ENCODE peak calls at places on chromosomes 1 and 21, in eight cellular contexts. W is GM12878, A is SK-N-SH, S is esophagus muscularis mucosa, I is tibial nerve, U is suprapubic skin, X is upper lobe of left lung, E is transverse colon. D is an unnamed sample. For H3K27me3, the result is how much of the 10 kb centered on the place peaks cover.

GRCh38 chr21:34846601-34847112 is 177.9 kb downstream of the CLIC6 start:
- DNase-seq in E (peak), S (no peak), A (no peak), W (no peak), I (no peak), U (peak), X (peak), D (no peak)

GRCh38 chr1:184866991-184867788 is 107.1 kb downstream of the NIBAN1 start:
- DNase-seq in I (peak), A (no peak), W (peak), U (no peak), S (no peak), X (no peak), E (peak), D (no peak)

GRCh38 chr1:18110968-18111367 is 3.4 kb downstream of the IGSF21 start:
- DNase-seq in S (no peak), W (no peak), U (no peak), A (no peak), I (no peak), X (no peak), E (peak), D (no peak)

GRCh38 chr1:7575041-7575400 is 196.1 kb upstream of the VAMP3 start:
- DNase-seq in A (no peak), I (no peak), S (no peak), E (no peak), W (no peak), X (no peak), U (no peak), D (no peak)

GRCh38 chr21:39837861-39838359 is 29.3 kb upstream of the PCP4 start:
- DNase-seq in A (no peak), I (no peak), E (no peak), U (no peak), X (no peak), S (no peak), W (no peak), D (no peak)

GRCh38 chr1:60044881-60045280 is 28.7 kb downstream of the C1orf87 start:
- DNase-seq in I (no peak), S (no peak), U (no peak), A (no peak), W (no peak), X (no peak), E (no peak), D (no peak)

GRCh38 chr1:27689423-27690173 is 17.6 kb upstream of the IFI6 start:
- DNase-seq in E (no peak), X (no peak), A (no peak), U (no peak), I (no peak), S (no peak), W (peak), D (no peak)

GRCh38 chr1:225603538-225604354 is 49.2 kb downstream of the ENAH start:
- DNase-seq in U (no peak), W (no peak), S (no peak), X (no peak), I (no peak), E (no peak), A (no peak), D (no peak)

GRCh38 chr1:76285578-76286135 is 211.1 kb downstream of the ST6GALNAC3 start:
- DNase-seq in I (no peak), E (no peak), X (no peak), U (no peak), S (no peak), A (peak), W (no peak), D (no peak)

GRCh38 chr1:42427240-42427639 is 28.6 kb downstream of the ZMYND12 start:
- DNase-seq in X (no peak), E (no peak), A (no peak), S (no peak), I (no peak), U (no peak), W (no peak), D (no peak)

GRCh38 chr1:181094813-181095212 is 6.3 kb downstream of the IER5 start:
- DNase-seq in A (no peak), E (peak), U (no peak), I (peak), W (no peak), X (no peak), S (no peak), D (peak)
- TF ChIP-seq EP300 in A (no peak), E (no peak), U (no peak), I (no peak), W (no peak), X (no peak), S (no peak), D (no peak)

DNA sequence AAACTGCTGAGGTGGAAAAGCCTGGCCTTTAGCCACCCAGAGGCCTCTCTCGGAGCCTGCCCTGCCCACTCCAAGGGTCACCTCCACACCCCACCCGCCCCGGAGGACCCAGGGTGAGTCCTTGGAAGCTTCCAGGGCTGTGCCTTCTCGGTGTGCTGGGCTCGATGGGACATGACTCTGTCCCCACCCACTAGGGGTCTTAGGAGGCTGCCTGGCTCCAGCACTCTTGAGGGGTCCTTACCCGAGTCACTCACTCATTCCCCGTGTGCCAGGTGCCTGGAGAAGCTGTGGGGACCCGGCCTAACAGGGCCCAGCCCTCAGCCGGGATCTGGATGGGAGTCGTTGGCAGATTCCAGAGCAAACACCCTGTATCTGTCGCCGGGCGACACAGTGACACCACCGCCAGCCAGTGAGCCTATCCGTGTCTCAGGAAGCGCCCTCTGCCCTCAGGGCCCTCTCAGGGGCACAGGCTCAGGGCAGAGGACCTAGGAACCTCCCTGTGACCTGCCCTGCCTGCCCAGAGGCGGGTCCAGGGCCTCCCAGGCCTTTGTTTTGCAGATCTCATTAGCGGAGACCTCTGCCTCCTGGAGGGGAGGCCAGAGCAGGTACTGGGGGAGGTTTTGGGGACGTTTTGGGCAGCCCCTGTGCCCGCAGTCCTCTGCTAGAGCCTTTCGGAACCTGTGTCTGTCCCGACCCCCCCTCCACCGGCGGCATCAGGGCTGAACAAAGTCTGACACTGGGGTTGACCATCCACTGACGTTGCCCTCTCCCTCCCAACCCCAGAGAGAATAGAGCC is 3.1 kb upstream of the PRKCZ start:
- DNase-seq in I (no peak), W (no peak), U (no peak), X (no peak), S (no peak), E (peak), A (no peak), D (no peak)
- H3K27me3 ChIP-seq in I (under half), W (under half), U (under half), X (under half), S (under half), E (under half), A (under half), D (under half)

DNA sequence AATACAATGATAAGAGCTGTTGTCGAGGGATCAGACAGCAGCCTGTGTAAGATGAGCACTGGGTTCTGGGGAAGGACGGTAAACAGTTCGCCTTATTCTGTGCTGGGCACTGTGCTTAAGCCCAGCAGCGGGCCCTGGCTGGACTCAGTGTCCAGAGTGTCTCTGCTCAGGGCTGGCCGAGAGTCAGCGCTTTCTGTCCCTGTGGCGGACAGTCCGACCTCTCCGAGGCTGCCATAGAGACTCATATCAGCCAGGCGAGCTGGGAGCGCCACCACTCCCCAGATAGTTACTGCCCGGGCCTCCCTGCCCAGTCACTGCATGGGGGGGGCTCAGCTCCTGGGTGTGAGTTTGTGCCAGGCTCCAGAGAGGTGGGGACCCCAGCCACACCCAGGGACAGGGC is 14.7 kb upstream of the NPHP4 start:
- DNase-seq in S (no peak), U (peak), E (no peak), W (no peak), X (no peak), I (no peak), A (no peak), D (no peak)
- TF ChIP-seq EP300 in S (no peak), U (no peak), E (no peak), W (no peak), X (no peak), I (no peak), A (no peak), D (no peak)

GRCh38 chr1:932178-932520 is 8.4 kb downstream of the SAMD11 start:
- DNase-seq in U (no peak), I (no peak), S (no peak), X (no peak), A (no peak), W (no peak), E (no peak), D (no peak)
- H3K27me3 ChIP-seq in U (half or more), I (under half), S (under half), X (under half), A (under half), W (under half), E (half or more), D (under half)

DNA sequence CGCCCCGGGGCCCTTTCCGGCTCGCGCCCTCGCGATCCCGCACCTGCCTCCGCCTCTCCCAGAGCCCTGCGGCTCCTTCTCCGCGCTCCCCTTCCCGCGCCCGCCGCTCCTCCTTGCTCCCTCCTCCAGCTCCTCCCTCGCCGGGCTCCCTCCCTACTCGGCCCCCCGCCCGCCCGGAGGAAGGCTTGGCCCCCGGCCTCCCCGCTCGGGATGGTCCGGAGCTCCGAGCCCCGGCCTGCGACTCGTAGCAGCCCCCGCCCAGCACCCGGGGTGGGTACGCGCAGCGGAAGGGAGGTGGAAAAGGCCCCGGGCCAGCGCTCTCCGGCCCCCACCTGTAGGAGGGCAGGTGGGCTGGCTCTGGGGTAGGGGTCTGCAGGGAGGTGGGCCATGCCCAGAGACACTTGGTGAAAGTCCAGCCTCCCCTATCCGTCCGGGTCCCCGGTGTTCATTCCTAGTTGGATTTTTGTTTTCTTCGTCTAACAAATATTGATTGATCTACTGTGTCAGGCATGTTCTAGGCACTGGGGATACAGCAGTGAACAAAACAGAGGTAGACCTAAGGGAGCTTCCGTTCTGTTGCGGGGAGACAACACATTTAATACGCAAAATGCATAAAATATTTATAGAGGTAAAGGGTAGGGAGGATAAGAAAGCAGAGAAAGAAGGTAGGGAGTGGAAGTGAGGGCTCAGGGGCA is at the start of gene HTR1D:
- DNase-seq in I (no peak), S (no peak), U (no peak), E (peak), W (no peak), X (no peak), A (no peak), D (peak)
- TF ChIP-seq EP300 in I (no peak), S (no peak), U (no peak), E (no peak), W (no peak), X (no peak), A (no peak), D (no peak)

GRCh38 chr1:2018217-2019161 is 656 bp upstream of the GABRD start:
- DNase-seq in A (no peak), W (no peak), S (no peak), I (no peak), X (no peak), U (no peak), E (no peak), D (no peak)

GRCh38 chr1:2021550-2021949 is 2.4 kb downstream of the GABRD start:
- DNase-seq in U (no peak), A (no peak), S (no peak), W (no peak), X (no peak), E (no peak), I (no peak), D (no peak)

GRCh38 chr1:2019162-2019542 is at the start of gene GABRD:
- DNase-seq in E (no peak), U (no peak), A (peak), X (no peak), I (no peak), S (no peak), W (no peak), D (peak)

GRCh38 chr1:2019571-2020309 is 595 bp downstream of the GABRD start:
- DNase-seq in X (no peak), A (no peak), W (no peak), E (no peak), I (no peak), S (no peak), U (no peak), D (peak)

GRCh38 chr1:2020310-2020655 is 1.1 kb downstream of the GABRD start:
- DNase-seq in S (no peak), I (no peak), A (no peak), E (no peak), U (no peak), W (no peak), X (no peak), D (no peak)
- H3K27me3 ChIP-seq in S (under half), I (under half), A (under half), E (half or more), U (half or more), W (under half), X (under half), D (under half)

GRCh38 chr1:193662030-193662429 is 475.6 kb upstream of the B3GALT2 start:
- DNase-seq in U (no peak), I (no peak), W (no peak), A (no peak), S (no peak), E (no peak), X (no peak), D (no peak)
- TF ChIP-seq EP300 in U (no peak), I (no peak), W (no peak), A (no peak), S (no peak), E (no peak), X (no peak), D (no peak)

DNA sequence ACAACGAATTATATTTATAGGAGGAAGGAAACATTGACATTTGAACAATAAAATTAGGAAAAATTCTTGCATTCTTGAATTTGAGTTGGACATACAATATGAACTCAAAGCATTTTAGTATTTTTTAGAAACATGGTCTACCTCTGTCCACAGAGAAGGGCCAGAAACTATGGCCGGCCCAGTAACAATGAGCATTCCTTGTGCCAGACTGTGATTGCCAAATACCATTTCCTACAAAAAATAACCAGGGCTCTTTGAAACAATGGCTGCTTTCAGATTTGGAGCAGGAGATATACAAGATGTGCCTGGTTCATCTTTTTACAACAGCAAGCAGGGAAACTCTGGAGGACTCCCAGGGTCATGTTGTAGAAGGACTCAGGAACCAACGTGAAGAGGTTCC is 38.4 kb downstream of the NOS1AP start:
- DNase-seq in W (no peak), E (no peak), A (no peak), S (no peak), U (no peak), X (no peak), I (no peak), D (no peak)
- H3K27me3 ChIP-seq in W (under half), E (under half), A (under half), S (under half), U (under half), X (under half), I (under half), D (under half)

DNA sequence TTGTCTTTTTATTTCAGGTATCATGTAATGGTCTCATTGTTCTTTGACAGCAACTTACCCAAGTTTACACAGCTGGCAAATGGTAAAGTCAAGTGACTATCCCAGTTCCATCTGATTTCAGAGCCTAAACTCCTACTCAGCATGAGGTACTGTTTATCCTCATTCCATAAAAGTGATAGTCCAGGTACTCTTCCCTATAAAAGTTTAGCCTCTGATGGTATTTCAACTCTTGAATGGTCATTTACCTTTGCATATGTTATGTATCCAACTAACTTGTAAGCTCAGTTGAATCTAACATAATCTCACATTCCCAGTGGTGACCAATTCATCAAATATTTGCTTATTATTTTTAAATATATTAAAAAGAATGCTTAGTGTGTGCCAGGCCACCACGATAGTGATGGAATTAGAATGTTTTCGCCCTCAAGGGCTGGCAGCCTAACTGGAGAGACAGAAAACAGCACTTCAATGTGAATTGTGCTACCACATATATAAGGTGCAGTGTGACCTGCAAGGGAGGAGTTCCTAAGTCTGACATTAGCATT is 307.1 kb downstream of the CTH start:
- DNase-seq in W (no peak), U (no peak), I (no peak), X (no peak), E (no peak), S (no peak), A (no peak), D (no peak)
- TF ChIP-seq EP300 in W (no peak), U (no peak), I (no peak), X (no peak), E (no peak), S (no peak), A (no peak), D (no peak)

D was measured in ovary.